ENCODE peak calls at places on chromosomes 4 and X, in nine cellular contexts. One of them, this sample, is unnamed.

GRCh38 chr4:6352031-6352763 is 82.5 kb downstream of the WFS1 start:
- DNase-seq in A549: no peak
- DNase-seq in spleen: no peak
- DNase-seq in cardiac muscle cell: no peak
- DNase-seq in fibroblast of lung: no peak
- DNase-seq in pancreas: no peak
- DNase-seq in left ventricle myocardium inferior: no peak
- DNase-seq in lung: no peak
- DNase-seq in astrocyte: no peak
- DNase-seq in this sample: no peak

GRCh38 chrX:41589634-41590270 is 99.0 kb upstream of the GPR34 start:
- DNase-seq in astrocyte: peak; percentile 60
- DNase-seq in cardiac muscle cell: peak; percentile 57
- DNase-seq in spleen: no peak
- DNase-seq in lung: no peak
- DNase-seq in left ventricle myocardium inferior: no peak
- DNase-seq in pancreas: no peak
- DNase-seq in fibroblast of lung: peak; percentile 45
- DNase-seq in A549: peak; percentile 8
- DNase-seq in this sample: no peak

GRCh38 chr4:21780158-21780557 is 168.4 kb downstream of the KCNIP4 start:
- DNase-seq in fibroblast of lung: no peak
- DNase-seq in lung: no peak
- DNase-seq in astrocyte: peak; percentile 57
- DNase-seq in left ventricle myocardium inferior: no peak
- DNase-seq in spleen: no peak
- DNase-seq in A549: no peak
- DNase-seq in cardiac muscle cell: no peak
- DNase-seq in pancreas: no peak
- DNase-seq in this sample: no peak

GRCh38 chr4:82745173-82745842 is 53.3 kb downstream of the SCD5 start:
- DNase-seq in lung: no peak
- DNase-seq in pancreas: no peak
- DNase-seq in left ventricle myocardium inferior: no peak
- DNase-seq in spleen: no peak
- DNase-seq in fibroblast of lung: no peak
- DNase-seq in cardiac muscle cell: no peak
- DNase-seq in A549: no peak
- DNase-seq in astrocyte: peak; percentile 88
- DNase-seq in this sample: peak; percentile 95

GRCh38 chrX:53317365-53318069 is 36.1 kb upstream of the IQSEC2 start:
- DNase-seq in fibroblast of lung: peak; percentile 35
- DNase-seq in astrocyte: peak; percentile 8
- DNase-seq in cardiac muscle cell: peak; percentile 61
- DNase-seq in left ventricle myocardium inferior: peak; percentile 55
- DNase-seq in A549: peak; percentile 70
- DNase-seq in pancreas: peak; percentile 60
- DNase-seq in spleen: peak; percentile 90
- DNase-seq in lung: peak; percentile 59
- DNase-seq in this sample: no peak

GRCh38 chr4:24885342-24885741 is 27.5 kb downstream of the CCDC149 start:
- DNase-seq in pancreas: no peak
- DNase-seq in left ventricle myocardium inferior: no peak
- DNase-seq in A549: no peak
- DNase-seq in fibroblast of lung: no peak
- DNase-seq in spleen: no peak
- DNase-seq in astrocyte: peak; percentile 29
- DNase-seq in cardiac muscle cell: peak; percentile 8
- DNase-seq in lung: no peak
- DNase-seq in this sample: no peak

GRCh38 chr4:101349346-101350064 is 2.2 kb upstream of the PPP3CA start:
- DNase-seq in pancreas: peak; percentile 35
- DNase-seq in fibroblast of lung: peak; percentile 34
- DNase-seq in astrocyte: peak; percentile 44
- DNase-seq in left ventricle myocardium inferior: peak; percentile 48
- DNase-seq in cardiac muscle cell: peak; percentile 54
- DNase-seq in spleen: no peak
- DNase-seq in lung: peak; percentile 73
- DNase-seq in A549: no peak
- DNase-seq in this sample: peak; percentile 95

GRCh38 chr4:11505225-11505971 is 76.7 kb upstream of the HS3ST1 start:
- DNase-seq in left ventricle myocardium inferior: no peak
- DNase-seq in A549: no peak
- DNase-seq in lung: no peak
- DNase-seq in spleen: no peak
- DNase-seq in pancreas: no peak
- DNase-seq in cardiac muscle cell: peak; percentile 32
- DNase-seq in fibroblast of lung: no peak
- DNase-seq in astrocyte: peak; percentile 80
- DNase-seq in this sample: peak; percentile 94

GRCh38 chrX:135340827-135341226 is 31.5 kb downstream of the ETDC start:
- DNase-seq in fibroblast of lung: peak; percentile 79
- DNase-seq in left ventricle myocardium inferior: no peak
- DNase-seq in lung: no peak
- DNase-seq in pancreas: no peak
- DNase-seq in astrocyte: peak; percentile 44
- DNase-seq in spleen: no peak
- DNase-seq in cardiac muscle cell: no peak
- DNase-seq in A549: no peak
- DNase-seq in this sample: no peak

GRCh38 chr4:183149968-183150539 is 51.0 kb downstream of the WWC2 start:
- DNase-seq in left ventricle myocardium inferior: no peak
- DNase-seq in pancreas: no peak
- DNase-seq in spleen: no peak
- DNase-seq in astrocyte: no peak
- DNase-seq in cardiac muscle cell: no peak
- DNase-seq in lung: no peak
- DNase-seq in fibroblast of lung: no peak
- DNase-seq in A549: no peak
- DNase-seq in this sample: no peak
- H3K4me1 ChIP-seq in left ventricle myocardium inferior: peaks cover 54% of the 10 kb centered on the region
- H3K4me1 ChIP-seq in pancreas: no peaks in the 10 kb centered on the region
- H3K4me1 ChIP-seq in spleen: peaks cover under 1% of the 10 kb centered on the region
- H3K4me1 ChIP-seq in astrocyte: no peaks in the 10 kb centered on the region
- H3K4me1 ChIP-seq in cardiac muscle cell: peaks cover 4% of the 10 kb centered on the region
- H3K4me1 ChIP-seq in lung: peaks cover 32% of the 10 kb centered on the region
- H3K4me1 ChIP-seq in fibroblast of lung: no peaks in the 10 kb centered on the region
- H3K4me1 ChIP-seq in A549: peaks cover 5% of the 10 kb centered on the region
- H3K4me1 ChIP-seq in this sample: peaks cover 8% of the 10 kb centered on the region

GRCh38 chr4:94428884-94429283 is 22.9 kb upstream of the PDLIM5 start:
- DNase-seq in cardiac muscle cell: no peak
- DNase-seq in fibroblast of lung: no peak
- DNase-seq in lung: no peak
- DNase-seq in left ventricle myocardium inferior: no peak
- DNase-seq in spleen: no peak
- DNase-seq in A549: no peak
- DNase-seq in astrocyte: no peak
- DNase-seq in pancreas: no peak
- DNase-seq in this sample: no peak
- H3K27ac ChIP-seq in cardiac muscle cell: peak overlapping the region; percentile 82
- H3K27ac ChIP-seq in fibroblast of lung: no peak overlapping the region
- H3K27ac ChIP-seq in lung: peak overlapping the region; percentile 53
- H3K27ac ChIP-seq in left ventricle myocardium inferior: no peak overlapping the region
- H3K27ac ChIP-seq in spleen: no peak overlapping the region
- H3K27ac ChIP-seq in A549: no peak overlapping the region
- H3K27ac ChIP-seq in astrocyte: no peak overlapping the region
- H3K27ac ChIP-seq in pancreas: no peak overlapping the region
- H3K27ac ChIP-seq in this sample: no peak overlapping the region

DNA sequence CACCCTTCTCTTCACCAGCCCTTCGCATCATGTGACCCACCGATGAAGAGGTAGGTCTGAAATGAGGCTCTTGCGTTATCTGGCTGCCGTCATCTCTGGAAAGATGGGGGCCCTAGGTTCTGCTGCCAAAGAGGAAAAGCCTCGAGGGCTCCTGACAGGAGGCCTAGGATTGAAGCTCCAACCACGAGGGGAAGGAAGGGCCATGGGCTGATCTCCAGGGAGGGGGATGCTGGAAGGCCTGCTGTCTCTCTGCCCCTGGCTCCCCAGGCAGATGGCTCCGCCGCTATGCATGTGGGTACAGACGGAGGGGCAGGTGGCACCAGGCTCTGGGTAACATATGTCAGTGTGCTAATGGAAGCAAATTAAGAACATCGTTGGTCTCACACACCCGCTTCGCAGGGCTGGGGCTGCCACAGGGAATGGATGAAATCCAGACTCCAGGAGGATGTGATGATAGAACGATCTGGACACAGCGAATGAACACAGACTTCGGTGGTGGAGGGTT is 44.9 kb downstream of the AFAP1 start:
- DNase-seq in fibroblast of lung: no peak
- DNase-seq in lung: no peak
- DNase-seq in pancreas: no peak
- DNase-seq in spleen: no peak
- DNase-seq in left ventricle myocardium inferior: no peak
- DNase-seq in astrocyte: no peak
- DNase-seq in A549: no peak
- DNase-seq in cardiac muscle cell: no peak
- DNase-seq in this sample: no peak
- H3K4me1 ChIP-seq in fibroblast of lung: peaks cover 23% of the 10 kb centered on the region
- H3K4me1 ChIP-seq in lung: no peaks in the 10 kb centered on the region
- H3K4me1 ChIP-seq in pancreas: peaks cover 7% of the 10 kb centered on the region
- H3K4me1 ChIP-seq in spleen: peaks cover 9% of the 10 kb centered on the region
- H3K4me1 ChIP-seq in left ventricle myocardium inferior: peaks cover 24% of the 10 kb centered on the region
- H3K4me1 ChIP-seq in astrocyte: peaks cover 45% of the 10 kb centered on the region
- H3K4me1 ChIP-seq in A549: peaks cover 54% of the 10 kb centered on the region
- H3K4me1 ChIP-seq in cardiac muscle cell: peaks cover 51% of the 10 kb centered on the region
- H3K4me1 ChIP-seq in this sample: peaks cover 38% of the 10 kb centered on the region

GRCh38 chr4:102521570-102522553 is 20.7 kb downstream of the NFKB1 start:
- DNase-seq in fibroblast of lung: no peak
- DNase-seq in astrocyte: no peak
- DNase-seq in pancreas: no peak
- DNase-seq in left ventricle myocardium inferior: no peak
- DNase-seq in lung: no peak
- DNase-seq in A549: no peak
- DNase-seq in cardiac muscle cell: no peak
- DNase-seq in spleen: no peak
- DNase-seq in this sample: no peak

GRCh38 chr4:102517753-102518152 is 16.6 kb downstream of the NFKB1 start:
- DNase-seq in spleen: no peak
- DNase-seq in pancreas: no peak
- DNase-seq in cardiac muscle cell: no peak
- DNase-seq in left ventricle myocardium inferior: no peak
- DNase-seq in A549: no peak
- DNase-seq in fibroblast of lung: no peak
- DNase-seq in lung: no peak
- DNase-seq in astrocyte: no peak
- DNase-seq in this sample: no peak

GRCh38 chr4:102514298-102514964 is 13.3 kb downstream of the NFKB1 start:
- DNase-seq in pancreas: no peak
- DNase-seq in lung: no peak
- DNase-seq in fibroblast of lung: no peak
- DNase-seq in spleen: no peak
- DNase-seq in cardiac muscle cell: no peak
- DNase-seq in A549: no peak
- DNase-seq in left ventricle myocardium inferior: no peak
- DNase-seq in astrocyte: no peak
- DNase-seq in this sample: no peak

GRCh38 chr4:102519925-102520324 is 18.8 kb downstream of the NFKB1 start:
- DNase-seq in spleen: no peak
- DNase-seq in astrocyte: no peak
- DNase-seq in pancreas: no peak
- DNase-seq in A549: no peak
- DNase-seq in fibroblast of lung: no peak
- DNase-seq in lung: no peak
- DNase-seq in cardiac muscle cell: no peak
- DNase-seq in left ventricle myocardium inferior: no peak
- DNase-seq in this sample: no peak

DNA sequence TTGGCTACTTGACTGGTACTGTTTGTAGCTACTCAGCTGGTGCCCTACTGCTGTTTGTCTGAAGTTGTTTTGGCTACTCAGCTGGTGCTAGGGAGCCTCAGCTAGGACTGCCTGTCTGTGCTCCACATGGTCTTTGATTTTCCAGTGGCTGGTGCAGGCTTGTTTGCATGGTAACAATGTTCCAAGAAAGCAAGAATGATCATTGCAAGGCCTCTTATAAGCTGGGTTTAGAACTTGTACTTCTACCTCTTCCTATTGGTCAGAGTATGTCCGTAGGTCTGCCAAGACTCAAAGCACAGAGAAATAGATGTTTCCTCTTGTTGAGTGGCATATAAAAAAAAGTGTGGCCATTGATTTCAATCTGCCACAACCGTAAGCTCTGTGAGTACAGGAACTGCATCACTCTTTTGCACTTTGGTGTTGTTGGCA is 17.6 kb downstream of the NFKB1 start:
- DNase-seq in pancreas: no peak
- DNase-seq in A549: no peak
- DNase-seq in fibroblast of lung: no peak
- DNase-seq in left ventricle myocardium inferior: no peak
- DNase-seq in cardiac muscle cell: no peak
- DNase-seq in lung: no peak
- DNase-seq in spleen: no peak
- DNase-seq in astrocyte: no peak
- DNase-seq in this sample: no peak
- H3K27ac ChIP-seq in pancreas: no peak overlapping the region
- H3K27ac ChIP-seq in A549: no peak overlapping the region
- H3K27ac ChIP-seq in fibroblast of lung: no peak overlapping the region
- H3K27ac ChIP-seq in left ventricle myocardium inferior: no peak overlapping the region
- H3K27ac ChIP-seq in cardiac muscle cell: no peak overlapping the region
- H3K27ac ChIP-seq in lung: no peak overlapping the region
- H3K27ac ChIP-seq in spleen: no peak overlapping the region
- H3K27ac ChIP-seq in astrocyte: no peak overlapping the region
- H3K27ac ChIP-seq in this sample: no peak overlapping the region